ENCODE peak calls at places on chromosomes 13 and 19, in five cellular contexts. One of them, this sample, is unnamed.
A peak's percentile ranks its signal among the peaks of the same experiment; 100 is the strongest.

GRCh38 chr19:18351544-18351943 is 11.1 kb downstream of the PGPEP1 start:
- DNase-seq in keratinocyte: no peak
- DNase-seq in HT-29: no peak
- DNase-seq in heart right ventricle: no peak
- DNase-seq in hypothalamus: no peak
- DNase-seq in this sample: no peak

GRCh38 chr13:98450012-98450411 is 126.9 kb downstream of the STK24 start:
- DNase-seq in keratinocyte: no peak
- DNase-seq in HT-29: no peak
- DNase-seq in heart right ventricle: no peak
- DNase-seq in hypothalamus: no peak
- DNase-seq in this sample: no peak

GRCh38 chr19:870963-871401 is 11.5 kb downstream of the CFD start:
- DNase-seq in keratinocyte: no peak
- DNase-seq in HT-29: no peak
- DNase-seq in heart right ventricle: peak; percentile 72
- DNase-seq in hypothalamus: peak; percentile 8
- DNase-seq in this sample: no peak

GRCh38 chr19:44677019-44677809 is 5.9 kb downstream of the CEACAM19 start:
- DNase-seq in keratinocyte: no peak
- DNase-seq in HT-29: peak; percentile 47
- DNase-seq in heart right ventricle: no peak
- DNase-seq in hypothalamus: no peak
- DNase-seq in this sample: no peak

GRCh38 chr19:751501-752341 is 809 bp downstream of the MISP start:
- DNase-seq in keratinocyte: no peak
- DNase-seq in HT-29: peak; percentile 72
- DNase-seq in heart right ventricle: no peak
- DNase-seq in hypothalamus: no peak
- DNase-seq in this sample: no peak

GRCh38 chr19:18683109-18683954 is at the start of gene CRTC1:
- DNase-seq in keratinocyte: peak; percentile 35
- DNase-seq in HT-29: peak; percentile 72
- DNase-seq in heart right ventricle: peak; percentile 91
- DNase-seq in hypothalamus: peak; percentile 65
- DNase-seq in this sample: peak; percentile 93

GRCh38 chr19:6161271-6161850 is 25.9 kb downstream of the ACSBG2 start:
- DNase-seq in keratinocyte: no peak
- DNase-seq in HT-29: peak; percentile 73
- DNase-seq in heart right ventricle: peak; percentile 63
- DNase-seq in hypothalamus: no peak
- DNase-seq in this sample: peak; percentile 17

GRCh38 chr19:48963371-48964204 is 1.5 kb upstream of the FTL start:
- DNase-seq in keratinocyte: no peak
- DNase-seq in HT-29: peak; percentile 80
- DNase-seq in heart right ventricle: peak; percentile 82
- DNase-seq in hypothalamus: peak; percentile 51
- DNase-seq in this sample: peak; percentile 84

GRCh38 chr19:33509774-33510173 is 11.8 kb downstream of the PEPD start:
- DNase-seq in keratinocyte: no peak
- DNase-seq in HT-29: no peak
- DNase-seq in heart right ventricle: no peak
- DNase-seq in hypothalamus: no peak
- DNase-seq in this sample: no peak

GRCh38 chr13:48896312-48896711 is 79.4 kb upstream of the FNDC3A start:
- DNase-seq in keratinocyte: no peak
- DNase-seq in HT-29: no peak
- DNase-seq in heart right ventricle: no peak
- DNase-seq in hypothalamus: no peak
- DNase-seq in this sample: no peak

GRCh38 chr19:54837542-54837941 is 12.7 kb upstream of the KIR3DL2 start:
- DNase-seq in keratinocyte: no peak
- DNase-seq in HT-29: no peak
- DNase-seq in heart right ventricle: no peak
- DNase-seq in hypothalamus: no peak
- DNase-seq in this sample: no peak

GRCh38 chr19:13252569-13253335 is 102.5 kb downstream of the IER2 start:
- DNase-seq in keratinocyte: no peak
- DNase-seq in HT-29: no peak
- DNase-seq in heart right ventricle: no peak
- DNase-seq in hypothalamus: no peak
- DNase-seq in this sample: no peak

GRCh38 chr13:33992891-33993336 is 175.0 kb downstream of the RFC3 start:
- DNase-seq in keratinocyte: no peak
- DNase-seq in HT-29: no peak
- DNase-seq in heart right ventricle: no peak
- DNase-seq in hypothalamus: no peak
- DNase-seq in this sample: no peak

GRCh38 chr19:7554990-7555864 is 19.7 kb downstream of the PNPLA6 start:
- DNase-seq in keratinocyte: no peak
- DNase-seq in HT-29: no peak
- DNase-seq in heart right ventricle: no peak
- DNase-seq in hypothalamus: no peak
- DNase-seq in this sample: no peak

GRCh38 chr19:8128551-8128950 is 20.8 kb downstream of the FBN3 start:
- DNase-seq in keratinocyte: no peak
- DNase-seq in HT-29: no peak
- DNase-seq in heart right ventricle: no peak
- DNase-seq in hypothalamus: no peak
- DNase-seq in this sample: no peak

GRCh38 chr13:39565036-39565949 is 37.7 kb downstream of the LHFPL6 start:
- DNase-seq in keratinocyte: peak; percentile 46
- DNase-seq in HT-29: no peak
- DNase-seq in heart right ventricle: no peak
- DNase-seq in hypothalamus: no peak
- DNase-seq in this sample: no peak

GRCh38 chr19:2952953-2953481 is 8.2 kb upstream of the ZNF77 start:
- DNase-seq in keratinocyte: peak; percentile 23
- DNase-seq in HT-29: peak; percentile 79
- DNase-seq in heart right ventricle: no peak
- DNase-seq in hypothalamus: no peak
- DNase-seq in this sample: no peak

GRCh38 chr19:15340086-15340485 is 7.7 kb upstream of the BRD4 start:
- DNase-seq in keratinocyte: no peak
- DNase-seq in HT-29: no peak
- DNase-seq in heart right ventricle: no peak
- DNase-seq in hypothalamus: no peak
- DNase-seq in this sample: no peak

GRCh38 chr19:29872224-29872731 is 60.5 kb downstream of the CCNE1 start:
- DNase-seq in keratinocyte: no peak
- DNase-seq in HT-29: no peak
- DNase-seq in heart right ventricle: no peak
- DNase-seq in hypothalamus: no peak
- DNase-seq in this sample: no peak

GRCh38 chr13:70206671-70207070 is 98.4 kb upstream of the KLHL1 start:
- DNase-seq in keratinocyte: no peak
- DNase-seq in HT-29: no peak
- DNase-seq in heart right ventricle: no peak
- DNase-seq in hypothalamus: no peak
- DNase-seq in this sample: no peak

GRCh38 chr19:55149078-55150003 is at the start of gene TNNT1:
- DNase-seq in keratinocyte: no peak
- DNase-seq in HT-29: no peak
- DNase-seq in heart right ventricle: no peak
- DNase-seq in hypothalamus: no peak
- DNase-seq in this sample: no peak

GRCh38 chr19:17214531-17215124 is 529 bp upstream of the USE1 start:
- DNase-seq in keratinocyte: no peak
- DNase-seq in HT-29: peak; percentile 21
- DNase-seq in heart right ventricle: no peak
- DNase-seq in hypothalamus: no peak
- DNase-seq in this sample: no peak

GRCh38 chr13:43686557-43686956 is 100.2 kb downstream of the ENOX1 start:
- DNase-seq in keratinocyte: no peak
- DNase-seq in HT-29: no peak
- DNase-seq in heart right ventricle: peak; percentile 80
- DNase-seq in hypothalamus: no peak
- DNase-seq in this sample: peak; percentile 46

GRCh38 chr13:95391325-95391724 is 90.1 kb upstream of the ABCC4 start:
- DNase-seq in keratinocyte: no peak
- DNase-seq in HT-29: no peak
- DNase-seq in heart right ventricle: peak; percentile 5
- DNase-seq in hypothalamus: no peak
- DNase-seq in this sample: no peak

GRCh38 chr19:3154957-3155736 is 19.3 kb downstream of the GNA15 start:
- DNase-seq in keratinocyte: peak; percentile 99
- DNase-seq in HT-29: no peak
- DNase-seq in heart right ventricle: peak; percentile 92
- DNase-seq in hypothalamus: no peak
- DNase-seq in this sample: peak; percentile 72

GRCh38 chr13:53098455-53098854 is 69.8 kb downstream of the OLFM4 start:
- DNase-seq in keratinocyte: no peak
- DNase-seq in HT-29: no peak
- DNase-seq in heart right ventricle: no peak
- DNase-seq in hypothalamus: no peak
- DNase-seq in this sample: no peak

GRCh38 chr19:52114691-52115090 is 19.1 kb upstream of the ZNF841 start:
- DNase-seq in keratinocyte: no peak
- DNase-seq in HT-29: no peak
- DNase-seq in heart right ventricle: no peak
- DNase-seq in hypothalamus: no peak
- DNase-seq in this sample: no peak

GRCh38 chr13:53206455-53206854 is 177.8 kb downstream of the OLFM4 start:
- DNase-seq in keratinocyte: no peak
- DNase-seq in HT-29: peak; percentile 44
- DNase-seq in heart right ventricle: no peak
- DNase-seq in hypothalamus: no peak
- DNase-seq in this sample: no peak

GRCh38 chr13:106096661-106097092 is 438.8 kb downstream of the EFNB2 start:
- DNase-seq in keratinocyte: no peak
- DNase-seq in HT-29: peak; percentile 90
- DNase-seq in heart right ventricle: no peak
- DNase-seq in hypothalamus: no peak
- DNase-seq in this sample: no peak

GRCh38 chr19:55314396-55314795 is 10.7 kb downstream of the TMEM150B start:
- DNase-seq in keratinocyte: no peak
- DNase-seq in HT-29: no peak
- DNase-seq in heart right ventricle: no peak
- DNase-seq in hypothalamus: no peak
- DNase-seq in this sample: no peak

GRCh38 chr19:58356236-58356970 is 3.1 kb upstream of the A1BG start:
- DNase-seq in keratinocyte: no peak
- DNase-seq in HT-29: no peak
- DNase-seq in heart right ventricle: no peak
- DNase-seq in hypothalamus: no peak
- DNase-seq in this sample: no peak

GRCh38 chr19:14381689-14382474 is 638 bp downstream of the ADGRE5 start:
- DNase-seq in keratinocyte: no peak
- DNase-seq in HT-29: peak; percentile 73
- DNase-seq in heart right ventricle: peak; percentile 48
- DNase-seq in hypothalamus: no peak
- DNase-seq in this sample: peak; percentile 55

GRCh38 chr13:41409611-41410010 is 47.7 kb upstream of the RGCC start:
- DNase-seq in keratinocyte: no peak
- DNase-seq in HT-29: no peak
- DNase-seq in heart right ventricle: no peak
- DNase-seq in hypothalamus: no peak
- DNase-seq in this sample: no peak

GRCh38 chr13:113275387-113275786 is 21.7 kb upstream of the LAMP1 start:
- DNase-seq in keratinocyte: no peak
- DNase-seq in HT-29: peak; percentile 87
- DNase-seq in heart right ventricle: no peak
- DNase-seq in hypothalamus: no peak
- DNase-seq in this sample: peak; percentile 25